ENCODE peak calls at places on chromosome 4, in ten cellular contexts. S, G, Q, E, A, V, X, W, O and U are unnamed samples.

GRCh38 chr4:77193511-77194236 is 36.7 kb downstream of the CCNG2 start:
- DNase-seq in S (peak; percentile 63), G (no peak), Q (peak; percentile 75), E (peak; percentile 78), A (no peak), V (peak; percentile 80), X (peak; percentile 77), W (peak; percentile 66), O (peak; percentile 89), U (peak; percentile 72)

GRCh38 chr4:120005527-120005926 is 61.1 kb downstream of the MAD2L1 start:
- DNase-seq in S (no peak), G (no peak), Q (no peak), E (no peak), A (no peak), V (no peak), X (no peak), W (no peak), O (no peak), U (no peak)

GRCh38 chr4:7861440-7861881 is 78.2 kb downstream of the AFAP1 start:
- DNase-seq in S (peak; percentile 47), G (peak; percentile 97), Q (no peak), E (no peak), A (no peak), V (no peak), X (no peak), W (peak; percentile 27), O (no peak), U (no peak)

GRCh38 chr4:71944956-71945355 is 86.8 kb upstream of the NPFFR2 start:
- DNase-seq in S (no peak), G (peak; percentile 1), Q (no peak), E (no peak), A (no peak), V (no peak), X (no peak), W (no peak), O (peak; percentile 14), U (no peak)

GRCh38 chr4:153722036-153722435 is 37.8 kb downstream of the RNF175 start:
- DNase-seq in S (no peak), G (no peak), Q (no peak), E (no peak), A (no peak), V (no peak), X (no peak), W (no peak), O (no peak), U (no peak)

GRCh38 chr4:56311299-56311975 is 75.9 kb downstream of the AASDH start:
- DNase-seq in S (no peak), G (no peak), Q (no peak), E (no peak), A (no peak), V (no peak), X (no peak), W (no peak), O (no peak), U (no peak)

GRCh38 chr4:11455201-11455835 is 26.6 kb upstream of the HS3ST1 start:
- DNase-seq in S (no peak), G (no peak), Q (no peak), E (no peak), A (no peak), V (no peak), X (no peak), W (no peak), O (no peak), U (no peak)

GRCh38 chr4:164683040-164683439 is 70.9 kb upstream of the SMIM31 start:
- DNase-seq in S (no peak), G (no peak), Q (no peak), E (no peak), A (no peak), V (no peak), X (no peak), W (no peak), O (no peak), U (no peak)

GRCh38 chr4:141425124-141425523 is 204.4 kb downstream of the ZNF330 start:
- DNase-seq in S (no peak), G (peak; percentile 93), Q (no peak), E (no peak), A (peak; percentile 6), V (no peak), X (no peak), W (no peak), O (no peak), U (no peak)

GRCh38 chr4:163949976-163950601 is 455.6 kb downstream of the TMA16 start:
- DNase-seq in S (no peak), G (no peak), Q (no peak), E (no peak), A (no peak), V (no peak), X (no peak), W (peak; percentile 57), O (peak; percentile 1), U (peak; percentile 60)

GRCh38 chr4:36039031-36039430 is 205.3 kb downstream of the ARAP2 start:
- DNase-seq in S (no peak), G (no peak), Q (no peak), E (peak; percentile 61), A (no peak), V (no peak), X (no peak), W (no peak), O (peak; percentile 9), U (no peak)

GRCh38 chr4:92334716-92335350 is 31.1 kb downstream of the GRID2 start:
- DNase-seq in S (peak; percentile 25), G (no peak), Q (no peak), E (no peak), A (no peak), V (no peak), X (no peak), W (no peak), O (no peak), U (no peak)

GRCh38 chr4:126530996-126531585 is 1101.7 kb upstream of the INTU start:
- DNase-seq in S (no peak), G (peak; percentile 2), Q (no peak), E (peak; percentile 21), A (no peak), V (no peak), X (no peak), W (no peak), O (no peak), U (no peak)

GRCh38 chr4:121380448-121381147 is at the start of gene QRFPR:
- DNase-seq in S (peak; percentile 43), G (no peak), Q (no peak), E (peak; percentile 15), A (no peak), V (no peak), X (no peak), W (no peak), O (no peak), U (peak; percentile 61)

GRCh38 chr4:90419124-90419711 is 292.0 kb downstream of the CCSER1 start:
- DNase-seq in S (no peak), G (peak; percentile 37), Q (no peak), E (peak; percentile 43), A (peak; percentile 3), V (no peak), X (no peak), W (no peak), O (peak; percentile 28), U (no peak)

GRCh38 chr4:139534287-139534950 is 21.6 kb downstream of the SETD7 start:
- DNase-seq in S (no peak), G (no peak), Q (no peak), E (no peak), A (no peak), V (no peak), X (no peak), W (no peak), O (no peak), U (no peak)
- H3K36me3 ChIP-seq in S (no peaks in the 10 kb centered on the region), G (peaks cover 16% of the 10 kb centered on the region), Q (peaks cover 4% of the 10 kb centered on the region), E (no peaks in the 10 kb centered on the region), A (peaks cover 4% of the 10 kb centered on the region), V (peaks cover 29% of the 10 kb centered on the region), X (no peaks in the 10 kb centered on the region), W (no peaks in the 10 kb centered on the region), O (peaks cover 87% of the 10 kb centered on the region), U (no peaks in the 10 kb centered on the region)

DNA sequence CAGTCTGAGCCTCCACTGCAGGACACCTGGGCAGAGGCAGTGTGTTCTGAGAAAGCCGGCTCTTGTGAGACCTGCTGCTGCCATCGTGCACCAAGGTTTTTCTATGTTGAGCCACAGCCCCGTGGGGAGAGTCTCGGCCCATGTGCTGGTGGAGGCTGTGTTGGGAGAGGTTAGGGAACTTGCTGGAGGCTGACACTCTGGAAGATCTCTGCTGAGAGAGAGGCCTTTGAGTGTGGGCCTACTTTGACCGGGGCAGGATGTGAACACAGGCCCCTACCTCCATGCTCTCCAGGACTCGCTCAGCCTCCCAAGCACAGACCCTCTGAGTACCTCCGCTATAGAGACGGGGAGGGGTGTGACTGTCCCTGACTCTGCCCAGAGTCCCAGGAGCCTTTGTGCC is 1.3 kb upstream of the S100P start:
- DNase-seq in S (no peak), G (no peak), Q (no peak), E (no peak), A (no peak), V (no peak), X (no peak), W (no peak), O (no peak), U (no peak)
- H3K4me1 ChIP-seq in S (peaks cover 20% of the 10 kb centered on the region), G (peaks cover 34% of the 10 kb centered on the region), Q (no peaks in the 10 kb centered on the region), E (no peaks in the 10 kb centered on the region), A (peaks cover 39% of the 10 kb centered on the region), V (peaks cover 90% of the 10 kb centered on the region), X (peaks cover 87% of the 10 kb centered on the region), W (peaks cover 11% of the 10 kb centered on the region), O (no peaks in the 10 kb centered on the region), U (no peaks in the 10 kb centered on the region)

GRCh38 chr4:182903013-182903412 is 14.2 kb downstream of the DCTD start:
- DNase-seq in S (no peak), G (no peak), Q (no peak), E (no peak), A (no peak), V (no peak), X (no peak), W (no peak), O (no peak), U (no peak)

GRCh38 chr4:182904271-182904761 is 12.9 kb downstream of the DCTD start:
- DNase-seq in S (no peak), G (no peak), Q (no peak), E (no peak), A (no peak), V (no peak), X (no peak), W (no peak), O (no peak), U (no peak)

GRCh38 chr4:182905038-182905437 is 12.1 kb downstream of the DCTD start:
- DNase-seq in S (no peak), G (no peak), Q (no peak), E (no peak), A (no peak), V (no peak), X (no peak), W (no peak), O (no peak), U (no peak)

GRCh38 chr4:182908124-182908523 is 9.1 kb downstream of the DCTD start:
- DNase-seq in S (no peak), G (no peak), Q (no peak), E (no peak), A (no peak), V (no peak), X (no peak), W (no peak), O (no peak), U (no peak)

GRCh38 chr4:182906786-182907185 is 10.4 kb downstream of the DCTD start:
- DNase-seq in S (no peak), G (peak; percentile 72), Q (no peak), E (no peak), A (no peak), V (no peak), X (no peak), W (no peak), O (no peak), U (no peak)
- H3K36me3 ChIP-seq in S (peaks cover 7% of the 10 kb centered on the region), G (peaks cover 37% of the 10 kb centered on the region), Q (peaks cover 26% of the 10 kb centered on the region), E (no peaks in the 10 kb centered on the region), A (peaks cover 32% of the 10 kb centered on the region), V (peaks cover 49% of the 10 kb centered on the region), X (peaks cover 67% of the 10 kb centered on the region), W (peaks cover 11% of the 10 kb centered on the region), O (peaks cover 19% of the 10 kb centered on the region), U (peaks cover 6% of the 10 kb centered on the region)

GRCh38 chr4:184420402-184420801 is 53.9 kb downstream of the IRF2 start:
- DNase-seq in S (no peak), G (no peak), Q (no peak), E (peak; percentile 65), A (no peak), V (no peak), X (no peak), W (no peak), O (no peak), U (no peak)
- H3K4me1 ChIP-seq in S (peaks cover 48% of the 10 kb centered on the region), G (peaks cover 17% of the 10 kb centered on the region), Q (no peaks in the 10 kb centered on the region), E (peaks cover 77% of the 10 kb centered on the region), A (peaks cover 11% of the 10 kb centered on the region), V (peaks cover 58% of the 10 kb centered on the region), X (peaks cover 26% of the 10 kb centered on the region), W (peaks cover 34% of the 10 kb centered on the region), O (peaks cover 41% of the 10 kb centered on the region), U (no peaks in the 10 kb centered on the region)